ENCODE peak calls at places on chromosomes 13 and 19, in seven cellular contexts. Y is caudate nucleus; I is naive thymus-derived CD8-positive, alpha-beta T cell; U is GM23248; G is GM03348; M is Panc1; H is H4. A is an unnamed sample.

GRCh38 chr13:42484396-42484795 is 89.6 kb upstream of the TNFSF11 start:
- DNase-seq in Y (no peak), I (no peak), U (no peak), G (no peak), M (no peak), H (no peak), A (no peak)

GRCh38 chr19:11237321-11237720 is 2.1 kb upstream of the ANGPTL8 start:
- DNase-seq in Y (no peak), I (no peak), U (no peak), G (no peak), M (no peak), H (no peak), A (no peak)

GRCh38 chr19:12513531-12514061 is 29.0 kb upstream of the ZNF709 start:
- DNase-seq in Y (no peak), I (no peak), U (no peak), G (no peak), M (no peak), H (no peak), A (no peak)

GRCh38 chr19:46818812-46819211 is 30.4 kb upstream of the SLC1A5 start:
- DNase-seq in Y (no peak), I (no peak), U (peak; percentile 17), G (no peak), M (no peak), H (no peak), A (no peak)

GRCh38 chr19:47039239-47039874 is 9.1 kb downstream of the TMEM160 start:
- DNase-seq in Y (no peak), I (no peak), U (no peak), G (no peak), M (no peak), H (peak; percentile 10), A (no peak)

GRCh38 chr19:15404780-15405211 is 14.0 kb downstream of the AKAP8L start:
- DNase-seq in Y (no peak), I (no peak), U (no peak), G (no peak), M (no peak), H (no peak), A (no peak)

GRCh38 chr13:38763446-38764381 is 76.8 kb downstream of the FREM2 start:
- DNase-seq in Y (no peak), I (no peak), U (peak; percentile 66), G (peak; percentile 57), M (no peak), H (peak; percentile 23), A (peak; percentile 8)

GRCh38 chr19:48795055-48795854 is 15.6 kb downstream of the BCAT2 start:
- DNase-seq in Y (peak; percentile 93), I (peak; percentile 77), U (peak; percentile 95), G (peak; percentile 95), M (peak; percentile 62), H (peak; percentile 96), A (peak; percentile 92)

GRCh38 chr19:4870025-4870700 is 2.7 kb upstream of the PLIN3 start:
- DNase-seq in Y (no peak), I (no peak), U (peak; percentile 97), G (peak; percentile 85), M (peak; percentile 92), H (peak; percentile 91), A (peak; percentile 82)

GRCh38 chr13:39415003-39415402 is 188.0 kb downstream of the LHFPL6 start:
- DNase-seq in Y (no peak), I (no peak), U (peak; percentile 6), G (no peak), M (no peak), H (no peak), A (no peak)

GRCh38 chr19:36041831-36042230 is 9.2 kb upstream of the CLIP3 start:
- DNase-seq in Y (peak; percentile 20), I (no peak), U (peak; percentile 80), G (peak; percentile 74), M (no peak), H (peak; percentile 51), A (peak; percentile 62)

GRCh38 chr13:45416521-45417125 is 1.6 kb downstream of the SLC25A30 start:
- DNase-seq in Y (no peak), I (no peak), U (no peak), G (no peak), M (no peak), H (no peak), A (no peak)

GRCh38 chr13:95188128-95188527 is 113.1 kb downstream of the ABCC4 start:
- DNase-seq in Y (no peak), I (no peak), U (no peak), G (no peak), M (no peak), H (no peak), A (no peak)

GRCh38 chr19:12833418-12833746 is 997 bp downstream of the RTBDN start:
- DNase-seq in Y (no peak), I (no peak), U (no peak), G (no peak), M (no peak), H (no peak), A (no peak)

GRCh38 chr19:17026041-17026658 is 460 bp downstream of the CPAMD8 start:
- DNase-seq in Y (no peak), I (no peak), U (no peak), G (no peak), M (no peak), H (no peak), A (no peak)

GRCh38 chr13:99467764-99468163 is 33.5 kb upstream of the TM9SF2 start:
- DNase-seq in Y (no peak), I (no peak), U (peak; percentile 83), G (peak; percentile 64), M (no peak), H (no peak), A (peak; percentile 37)

GRCh38 chr13:114339779-114340534 is 25.7 kb downstream of the CHAMP1 start:
- DNase-seq in Y (no peak), I (peak; percentile 33), U (peak; percentile 74), G (peak; percentile 60), M (no peak), H (peak; percentile 38), A (peak; percentile 47)

GRCh38 chr19:4645718-4646117 is 6.4 kb downstream of the TNFAIP8L1 start:
- DNase-seq in Y (no peak), I (no peak), U (no peak), G (no peak), M (no peak), H (no peak), A (no peak)

GRCh38 chr19:52542984-52543664 is 15.7 kb downstream of the ZNF808 start:
- DNase-seq in Y (no peak), I (no peak), U (no peak), G (no peak), M (no peak), H (no peak), A (no peak)

GRCh38 chr19:7605490-7606222 is 10.0 kb downstream of the CAMSAP3 start:
- DNase-seq in Y (no peak), I (peak; percentile 15), U (peak; percentile 19), G (no peak), M (peak; percentile 12), H (peak; percentile 46), A (no peak)

GRCh38 chr13:57829496-57829895 is 198.0 kb downstream of the PCDH17 start:
- DNase-seq in Y (no peak), I (no peak), U (no peak), G (no peak), M (no peak), H (no peak), A (no peak)

GRCh38 chr13:42907745-42908144 is 84.3 kb downstream of the EPSTI1 start:
- DNase-seq in Y (no peak), I (no peak), U (no peak), G (no peak), M (no peak), H (no peak), A (no peak)

A was measured in AG08396.